ENCODE peak calls at places on chromosomes 12 and 14, in four cellular contexts. One of them, this sample, is unnamed.

GRCh38 chr14:24806061-24806678 is 172.2 kb upstream of the GZMB start:
- DNase-seq in H1: peak
- DNase-seq in neuronal stem cell: peak
- DNase-seq in IMR-90: peak
- DNase-seq in this sample: no peak

GRCh38 chr14:23008836-23009235 is 1.1 kb downstream of the C14orf93 start:
- DNase-seq in H1: no peak
- DNase-seq in neuronal stem cell: no peak
- DNase-seq in IMR-90: no peak
- DNase-seq in this sample: no peak

GRCh38 chr14:69325086-69325485 is 65.1 kb downstream of the GALNT16 start:
- DNase-seq in H1: no peak
- DNase-seq in neuronal stem cell: no peak
- DNase-seq in IMR-90: no peak
- DNase-seq in this sample: no peak

GRCh38 chr12:4908694-4909396 is 860 bp upstream of the KCNA1 start:
- DNase-seq in H1: peak
- DNase-seq in neuronal stem cell: peak
- DNase-seq in IMR-90: no peak
- DNase-seq in this sample: no peak

GRCh38 chr14:68790656-68791077 is 2.2 kb downstream of the ZFP36L1 start:
- DNase-seq in H1: peak
- DNase-seq in neuronal stem cell: no peak
- DNase-seq in IMR-90: no peak
- DNase-seq in this sample: no peak

GRCh38 chr14:101520621-101521305 is 40.5 kb upstream of the DIO3 start:
- DNase-seq in H1: no peak
- DNase-seq in neuronal stem cell: no peak
- DNase-seq in IMR-90: no peak
- DNase-seq in this sample: no peak

GRCh38 chr12:71594214-71594948 is 69.3 kb downstream of the ZFC3H1 start:
- DNase-seq in H1: no peak
- DNase-seq in neuronal stem cell: no peak
- DNase-seq in IMR-90: no peak
- DNase-seq in this sample: no peak

GRCh38 chr12:80946591-80946990 is 8.9 kb upstream of the LIN7A start:
- DNase-seq in H1: no peak
- DNase-seq in neuronal stem cell: no peak
- DNase-seq in IMR-90: peak
- DNase-seq in this sample: no peak

GRCh38 chr12:51329742-51330141 is 5.8 kb upstream of the BIN2 start:
- DNase-seq in H1: no peak
- DNase-seq in neuronal stem cell: no peak
- DNase-seq in IMR-90: no peak
- DNase-seq in this sample: no peak

GRCh38 chr12:82803201-82803600 is 116.5 kb downstream of the TMTC2 start:
- DNase-seq in H1: no peak
- DNase-seq in neuronal stem cell: no peak
- DNase-seq in IMR-90: no peak
- DNase-seq in this sample: no peak

GRCh38 chr12:82694970-82695369 is 8.3 kb downstream of the TMTC2 start:
- DNase-seq in H1: no peak
- DNase-seq in neuronal stem cell: no peak
- DNase-seq in IMR-90: peak
- DNase-seq in this sample: no peak

GRCh38 chr14:71933026-71933587 is 878 bp downstream of the RGS6 start:
- DNase-seq in H1: peak
- DNase-seq in neuronal stem cell: peak
- DNase-seq in IMR-90: no peak
- DNase-seq in this sample: no peak

GRCh38 chr12:107760207-107760816 is 625 bp downstream of the PRDM4 start:
- DNase-seq in H1: peak
- DNase-seq in neuronal stem cell: peak
- DNase-seq in IMR-90: peak
- DNase-seq in this sample: no peak

GRCh38 chr12:63068857-63069442 is 82.1 kb downstream of the AVPR1A start:
- DNase-seq in H1: no peak
- DNase-seq in neuronal stem cell: peak
- DNase-seq in IMR-90: peak
- DNase-seq in this sample: peak

GRCh38 chr12:123478762-123479161 is 20.8 kb downstream of the SNRNP35 start:
- DNase-seq in H1: no peak
- DNase-seq in neuronal stem cell: no peak
- DNase-seq in IMR-90: peak
- DNase-seq in this sample: no peak

GRCh38 chr12:79300199-79300568 is 390.6 kb downstream of the PAWR start:
- DNase-seq in H1: no peak
- DNase-seq in neuronal stem cell: no peak
- DNase-seq in IMR-90: peak
- DNase-seq in this sample: peak

GRCh38 chr14:69684461-69685183 is 73.2 kb downstream of the SUSD6 start:
- DNase-seq in H1: no peak
- DNase-seq in neuronal stem cell: no peak
- DNase-seq in IMR-90: no peak
- DNase-seq in this sample: no peak

DNA sequence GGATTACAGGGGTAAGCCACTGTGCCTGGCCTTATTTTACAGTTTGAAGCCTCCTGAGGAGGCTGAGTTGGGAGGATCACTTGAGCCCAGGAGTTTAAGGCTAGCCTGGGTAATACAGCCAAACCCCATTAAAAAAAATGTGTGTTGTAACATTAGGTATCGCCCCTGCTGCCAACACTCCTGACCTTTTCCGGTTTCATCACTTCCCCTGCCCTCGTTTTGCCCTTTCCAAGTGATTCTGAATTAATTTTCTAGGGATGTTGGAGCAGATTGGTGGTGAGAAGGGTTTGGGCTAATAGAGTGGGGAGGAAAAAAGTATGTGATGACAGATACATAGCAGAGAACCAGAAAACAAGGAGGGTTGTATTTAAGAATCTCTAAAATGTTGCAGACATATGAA is 25.6 kb upstream of the C12orf71 start:
- DNase-seq in H1: no peak
- DNase-seq in neuronal stem cell: no peak
- DNase-seq in IMR-90: no peak
- DNase-seq in this sample: no peak
- H2AFZ ChIP-seq in H1: no peak
- H2AFZ ChIP-seq in neuronal stem cell: no peak
- H2AFZ ChIP-seq in IMR-90: no peak
- H2AFZ ChIP-seq in this sample: no peak

DNA sequence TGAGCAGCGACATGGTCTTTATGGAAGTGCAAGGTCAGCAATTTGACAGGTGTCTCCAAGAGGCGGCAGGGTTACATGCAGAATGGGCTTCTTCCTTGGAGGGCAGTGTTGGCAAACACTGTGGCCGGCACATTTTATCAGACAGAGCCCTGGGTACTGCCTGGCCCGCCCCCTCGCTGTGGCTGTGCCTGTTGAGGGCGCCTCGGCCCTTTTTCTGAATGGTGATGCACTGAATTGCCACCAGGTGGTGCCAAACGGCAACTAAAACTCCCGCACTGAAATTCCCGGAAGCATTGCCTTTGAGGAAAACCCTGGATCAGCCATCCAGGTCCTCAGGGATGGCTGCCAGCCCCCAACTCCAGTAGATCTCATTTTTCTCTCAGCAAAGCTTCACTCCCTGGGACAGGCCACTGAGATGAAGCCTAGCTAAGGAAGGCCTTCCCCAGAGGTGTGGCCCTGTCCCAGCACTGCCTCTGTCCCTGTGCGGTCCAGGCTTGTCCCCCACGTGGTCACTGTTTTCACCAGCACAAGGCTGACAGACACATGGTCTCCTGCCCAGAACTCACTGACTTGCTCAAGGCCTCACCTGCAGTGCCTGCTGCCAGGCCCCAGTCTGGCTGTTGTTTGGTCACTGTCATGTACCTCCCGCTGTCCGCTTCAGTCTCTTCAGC is 73.6 kb downstream of the TESC start:
- DNase-seq in H1: peak
- DNase-seq in neuronal stem cell: peak
- DNase-seq in IMR-90: peak
- DNase-seq in this sample: peak
- H3K4me2 ChIP-seq in H1: no peak
- H3K4me2 ChIP-seq in neuronal stem cell: no peak
- H3K4me2 ChIP-seq in IMR-90: no peak
- H3K4me2 ChIP-seq in this sample: no peak

GRCh38 chr14:103123634-103124500 is 606 bp downstream of the TNFAIP2 start:
- DNase-seq in H1: peak
- DNase-seq in neuronal stem cell: no peak
- DNase-seq in IMR-90: no peak
- DNase-seq in this sample: peak
- H3K23ac ChIP-seq in H1: no peak
- H3K23ac ChIP-seq in neuronal stem cell: peak
- H3K23ac ChIP-seq in IMR-90: no peak
- H3K23ac ChIP-seq in this sample: no peak

GRCh38 chr12:95549392-95550084 is 1.7 kb downstream of the USP44 start:
- DNase-seq in H1: no peak
- DNase-seq in neuronal stem cell: no peak
- DNase-seq in IMR-90: no peak
- DNase-seq in this sample: no peak

GRCh38 chr12:95548539-95549391 is 2.5 kb downstream of the USP44 start:
- DNase-seq in H1: peak
- DNase-seq in neuronal stem cell: peak
- DNase-seq in IMR-90: peak
- DNase-seq in this sample: peak

GRCh38 chr12:95546491-95546813 is 4.8 kb downstream of the USP44 start:
- DNase-seq in H1: no peak
- DNase-seq in neuronal stem cell: peak
- DNase-seq in IMR-90: no peak
- DNase-seq in this sample: no peak

GRCh38 chr12:95547522-95548055 is 3.7 kb downstream of the USP44 start:
- DNase-seq in H1: no peak
- DNase-seq in neuronal stem cell: peak
- DNase-seq in IMR-90: peak
- DNase-seq in this sample: peak

DNA sequence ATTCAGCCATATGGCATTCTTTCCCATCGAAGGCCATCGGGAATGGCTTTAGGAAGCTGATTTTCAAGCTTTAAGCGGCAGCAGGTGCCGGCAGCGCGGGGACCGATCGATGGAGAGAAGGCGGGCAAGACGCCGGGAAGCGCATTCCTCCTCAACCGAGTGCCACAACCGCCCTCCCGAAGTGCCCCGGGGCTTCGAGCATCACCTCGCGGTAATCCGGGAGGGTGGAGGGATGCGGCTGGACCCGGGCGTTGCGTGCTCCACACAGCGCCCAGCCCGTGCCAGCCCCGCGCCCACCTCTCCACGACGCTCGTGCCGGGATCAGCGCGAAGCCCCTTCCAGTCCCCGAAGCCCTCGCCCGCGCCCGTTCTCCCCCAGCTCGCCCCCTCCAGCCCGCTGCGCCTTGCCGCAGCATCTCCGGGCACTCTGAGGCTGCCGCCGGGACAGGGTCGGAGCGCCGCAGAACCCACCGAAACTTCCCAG is 3.2 kb downstream of the USP44 start:
- DNase-seq in H1: peak
- DNase-seq in neuronal stem cell: peak
- DNase-seq in IMR-90: no peak
- DNase-seq in this sample: peak
- H2AFZ ChIP-seq in H1: no peak
- H2AFZ ChIP-seq in neuronal stem cell: peak
- H2AFZ ChIP-seq in IMR-90: peak
- H2AFZ ChIP-seq in this sample: peak

GRCh38 chr12:75786071-75786470 is 245.5 kb downstream of the PHLDA1 start:
- DNase-seq in H1: no peak
- DNase-seq in neuronal stem cell: no peak
- DNase-seq in IMR-90: no peak
- DNase-seq in this sample: no peak

GRCh38 chr12:75782182-75782581 is 249.4 kb downstream of the PHLDA1 start:
- DNase-seq in H1: no peak
- DNase-seq in neuronal stem cell: no peak
- DNase-seq in IMR-90: no peak
- DNase-seq in this sample: no peak

GRCh38 chr12:75781532-75782046 is 250.0 kb downstream of the PHLDA1 start:
- DNase-seq in H1: no peak
- DNase-seq in neuronal stem cell: no peak
- DNase-seq in IMR-90: peak
- DNase-seq in this sample: peak

GRCh38 chr12:75784591-75784990 is 247.0 kb downstream of the PHLDA1 start:
- DNase-seq in H1: no peak
- DNase-seq in neuronal stem cell: no peak
- DNase-seq in IMR-90: peak
- DNase-seq in this sample: no peak

GRCh38 chr12:75783093-75783877 is 248.3 kb downstream of the PHLDA1 start:
- DNase-seq in H1: no peak
- DNase-seq in neuronal stem cell: no peak
- DNase-seq in IMR-90: peak
- DNase-seq in this sample: no peak
- H3K4me2 ChIP-seq in H1: no peak
- H3K4me2 ChIP-seq in neuronal stem cell: no peak
- H3K4me2 ChIP-seq in IMR-90: no peak
- H3K4me2 ChIP-seq in this sample: no peak

DNA sequence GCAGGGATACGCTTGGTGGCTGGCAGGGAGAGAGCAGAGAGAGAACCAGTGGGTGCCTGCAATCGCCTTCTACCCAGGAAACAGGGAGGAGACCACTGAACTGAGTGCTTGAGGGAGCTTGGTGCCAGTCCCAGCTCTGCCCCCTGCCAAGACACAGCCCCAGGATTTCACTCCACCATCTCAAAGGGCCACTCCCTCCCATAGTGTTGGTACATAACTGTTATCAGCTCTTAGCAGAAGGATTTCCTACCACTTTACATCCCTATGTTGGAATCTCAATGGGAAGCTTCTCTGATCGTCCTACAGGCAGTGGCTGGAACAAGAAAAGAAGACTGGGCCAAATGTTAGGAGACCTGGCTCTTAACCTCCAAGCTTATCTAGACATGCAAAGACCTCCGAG is 157.4 kb upstream of the FOXN3 start:
- DNase-seq in H1: no peak
- DNase-seq in neuronal stem cell: no peak
- DNase-seq in IMR-90: no peak
- DNase-seq in this sample: no peak
- H3K23ac ChIP-seq in H1: no peak
- H3K23ac ChIP-seq in neuronal stem cell: no peak
- H3K23ac ChIP-seq in IMR-90: no peak
- H3K23ac ChIP-seq in this sample: no peak

GRCh38 chr12:67455236-67455635 is 186.1 kb downstream of the CAND1 start:
- DNase-seq in H1: no peak
- DNase-seq in neuronal stem cell: no peak
- DNase-seq in IMR-90: no peak
- DNase-seq in this sample: no peak
- H2AFZ ChIP-seq in H1: no peak
- H2AFZ ChIP-seq in neuronal stem cell: no peak
- H2AFZ ChIP-seq in IMR-90: no peak
- H2AFZ ChIP-seq in this sample: no peak

This sample was measured in trophoblast cell.